ENCODE peak calls at places on chromosomes 11 and 22, in six cellular contexts. Q is K562, C is HCT116, T is endothelial cell of umbilical vein, Z is sigmoid colon, Y is breast epithelium. S is an unnamed sample. For H3K4me1, the result is how much of the 10 kb centered on the place peaks cover.

GRCh38 chr11:87934182-87934581 is 241.1 kb downstream of the RAB38 start:
- DNase-seq in Q (no peak), C (no peak), Y (no peak), T (no peak), Z (no peak), S (no peak)

GRCh38 chr11:116927163-116927772 is 89.8 kb upstream of the APOA1 start:
- DNase-seq in Z (no peak), C (no peak), Q (peak), Y (no peak), T (peak), S (no peak)

GRCh38 chr11:35390737-35391682 is 28.3 kb downstream of the SLC1A2 start:
- DNase-seq in Y (no peak), T (no peak), Z (no peak), C (no peak), Q (no peak), S (no peak)

GRCh38 chr11:34890089-34890488 is 26.1 kb downstream of the APIP start:
- DNase-seq in Y (no peak), T (peak), Z (no peak), C (no peak), Q (no peak), S (no peak)

GRCh38 chr11:38791346-38791961 is 2193.4 kb upstream of the RAG2 start:
- DNase-seq in T (peak), Q (peak), Z (no peak), C (peak), Y (no peak), S (no peak)

GRCh38 chr11:126265801-126266200 is 2.9 kb downstream of the SRPRA start:
- DNase-seq in T (peak), Y (no peak), C (no peak), Q (no peak), Z (no peak), S (no peak)

GRCh38 chr11:116731097-116731761 is 41.6 kb downstream of the BUD13 start:
- DNase-seq in Q (no peak), Y (peak), C (no peak), Z (no peak), T (no peak), S (peak)

GRCh38 chr11:58494096-58494495 is 13.8 kb downstream of the OR5B21 start:
- DNase-seq in Y (no peak), Q (no peak), T (no peak), Z (no peak), C (no peak), S (no peak)

GRCh38 chr11:62921201-62921572 is at the start of gene CHRM1:
- DNase-seq in C (no peak), Q (no peak), T (no peak), Z (no peak), Y (no peak), S (no peak)

GRCh38 chr22:38220163-38220562 is 18.4 kb downstream of the MAFF start:
- DNase-seq in Y (no peak), C (no peak), T (no peak), Z (no peak), Q (no peak), S (no peak)

GRCh38 chr11:14109742-14110141 is 147.2 kb downstream of the SPON1 start:
- DNase-seq in Y (no peak), C (no peak), Q (no peak), T (no peak), Z (no peak), S (no peak)

GRCh38 chr11:75557649-75558494 is 4.2 kb upstream of the SERPINH1 start:
- DNase-seq in T (peak), Y (no peak), Q (no peak), C (no peak), Z (peak), S (no peak)

GRCh38 chr11:10715571-10715970 is 22.0 kb upstream of the IRAG1 start:
- DNase-seq in Y (no peak), Q (no peak), Z (no peak), T (no peak), C (no peak), S (no peak)

GRCh38 chr11:72008728-72009127 is 10.0 kb downstream of the IL18BP start:
- DNase-seq in Y (peak), Z (no peak), Q (no peak), T (no peak), C (no peak), S (no peak)

GRCh38 chr11:10568486-10568941 is at the start of gene LYVE1:
- DNase-seq in Q (no peak), Y (no peak), T (peak), C (no peak), Z (peak), S (no peak)

GRCh38 chr11:1548221-1549070 is 23.6 kb downstream of the DUSP8 start:
- DNase-seq in C (peak), Y (peak), Z (peak), Q (no peak), T (peak), S (no peak)

GRCh38 chr11:726278-726915 is 20.4 kb downstream of the EPS8L2 start:
- DNase-seq in Q (peak), Z (peak), C (no peak), Y (peak), T (no peak), S (peak)

GRCh38 chr22:39954584-39955055 is 5.6 kb upstream of the TMA7B start:
- DNase-seq in Y (no peak), Z (no peak), T (no peak), Q (no peak), C (no peak), S (no peak)

GRCh38 chr11:112227002-112227401 is 774 bp downstream of the PTS start:
- DNase-seq in T (no peak), C (no peak), Q (peak), Y (no peak), Z (no peak), S (no peak)

GRCh38 chr11:13344818-13345217 is 67.2 kb downstream of the BMAL1 start:
- DNase-seq in Z (no peak), Q (no peak), C (no peak), Y (no peak), T (no peak), S (no peak)

GRCh38 chr11:2794419-2794795 is 91.2 kb downstream of the CDKN1C start:
- DNase-seq in Q (no peak), Y (peak), T (no peak), Z (peak), C (no peak), S (peak)

GRCh38 chr22:30841264-30841663 is 127.3 kb downstream of the MORC2 start:
- DNase-seq in C (no peak), Z (no peak), T (no peak), Q (no peak), Y (no peak), S (no peak)

GRCh38 chr22:17891427-17892167 is 117.3 kb upstream of the BID start:
- DNase-seq in C (no peak), Y (no peak), Z (no peak), Q (peak), T (no peak), S (no peak)

GRCh38 chr22:49948958-49949913 is 11.3 kb upstream of the PIM3 start:
- DNase-seq in Z (no peak), C (no peak), Y (peak), T (no peak), Q (no peak), S (no peak)

GRCh38 chr11:69007978-69008381 is 5.1 kb downstream of the MRGPRF start:
- DNase-seq in C (no peak), Y (no peak), Q (no peak), T (no peak), Z (peak), S (no peak)

GRCh38 chr11:69009441-69010211 is 3.4 kb downstream of the MRGPRF start:
- DNase-seq in Q (no peak), C (no peak), Y (no peak), Z (peak), T (no peak), S (peak)

GRCh38 chr11:69010361-69010891 is 2.6 kb downstream of the MRGPRF start:
- DNase-seq in Z (peak), Q (no peak), C (no peak), T (no peak), Y (no peak), S (no peak)

GRCh38 chr11:69006816-69007215 is 6.2 kb downstream of the MRGPRF start:
- DNase-seq in C (no peak), T (no peak), Y (no peak), Z (no peak), Q (no peak), S (peak)

GRCh38 chr11:69008774-69009440 is 4.1 kb downstream of the MRGPRF start:
- DNase-seq in T (peak), Q (peak), C (peak), Y (no peak), Z (peak), S (peak)
- TF ChIP-seq POLR2AphosphoS5 in T (no peak), Q (no peak), C (peak), Y (no peak), Z (peak), S (no peak)

GRCh38 chr11:11983427-11983826 is 25.0 kb downstream of the DKK3 start:
- DNase-seq in Q (no peak), Z (peak), C (no peak), T (no peak), Y (no peak), S (no peak)
- H3K4me1 ChIP-seq in Q (under half), Z (under half), C (under half), T (half or more), Y (under half), S (half or more)

DNA sequence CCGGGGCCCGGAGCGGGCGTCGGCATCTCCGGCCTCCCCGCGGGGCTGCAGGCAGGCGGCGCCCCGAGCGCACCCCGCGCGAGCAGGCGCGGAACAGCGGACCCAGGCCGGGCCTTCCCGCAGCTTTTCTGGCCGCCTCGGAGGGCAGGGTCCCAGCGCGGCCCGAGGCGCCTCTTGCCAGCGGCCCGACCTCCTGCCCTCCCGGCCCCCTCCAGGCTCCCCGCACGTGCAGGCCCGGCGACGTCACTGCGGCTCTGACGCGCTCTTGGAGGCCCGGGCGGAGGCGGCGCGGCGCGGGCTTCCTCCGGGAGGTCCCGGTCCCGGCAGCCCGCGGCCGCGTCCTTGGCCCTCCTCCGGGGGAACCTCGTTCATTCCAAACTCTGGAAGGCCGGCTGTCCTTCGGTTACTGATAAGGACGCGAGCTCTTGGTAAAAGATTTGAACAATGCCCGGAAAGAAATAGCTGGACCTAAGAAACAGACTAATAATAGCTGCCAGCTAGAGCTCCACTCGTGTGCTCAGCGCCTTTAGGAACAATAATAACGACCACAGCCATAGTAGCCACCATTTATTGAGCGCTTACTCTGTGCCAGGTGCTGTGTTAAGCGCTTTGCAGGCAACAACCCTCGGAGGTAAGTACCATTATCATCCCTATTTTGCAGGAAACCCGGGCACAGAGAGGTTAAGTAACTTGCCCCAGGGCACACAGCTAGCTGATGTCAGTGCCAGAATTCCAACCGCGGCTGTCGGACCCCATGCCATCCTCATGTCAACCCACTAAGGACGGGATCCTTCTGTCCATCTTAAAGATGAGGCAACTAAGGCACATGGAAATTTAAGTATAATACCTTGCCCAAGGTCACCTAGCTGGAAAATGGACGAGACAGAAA is 39.1 kb upstream of the CREB3L1 start:
- DNase-seq in C (no peak), T (peak), Q (peak), Y (no peak), Z (peak), S (peak)
- TF ChIP-seq POLR2AphosphoS5 in C (peak), T (no peak), Q (no peak), Y (no peak), Z (peak), S (no peak)

GRCh38 chr11:94738746-94739145 is 29.4 kb upstream of the AMOTL1 start:
- DNase-seq in C (no peak), Z (no peak), T (no peak), Y (no peak), Q (no peak), S (no peak)
- H3K4me1 ChIP-seq in C (under half), Z (under half), T (under half), Y (under half), Q (under half), S (under half)

DNA sequence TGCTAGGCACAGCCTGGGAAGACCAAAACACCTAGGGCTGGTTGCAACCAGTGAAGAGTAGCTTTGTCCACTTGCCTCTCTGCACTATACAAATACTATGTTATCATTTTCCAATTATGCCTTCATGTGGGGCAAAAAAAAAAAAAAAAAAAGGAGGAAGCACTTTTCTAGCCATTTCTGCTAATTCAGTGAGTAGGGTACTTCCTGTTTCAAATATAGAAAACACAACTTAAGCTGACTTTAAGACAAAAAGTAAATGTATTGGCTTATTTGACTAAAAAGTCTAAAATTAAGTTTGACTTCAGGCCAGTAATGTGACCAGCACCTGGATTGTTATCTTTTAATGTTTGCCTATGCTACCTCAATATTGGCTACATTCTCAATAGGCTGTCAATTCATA is 15.3 kb downstream of the CCDC73 start:
- DNase-seq in C (no peak), Q (no peak), T (no peak), Y (no peak), Z (no peak), S (no peak)
- TF ChIP-seq POLR2AphosphoS5 in C (no peak), Q (no peak), T (no peak), Y (no peak), Z (no peak), S (no peak)

GRCh38 chr22:25940479-25940878 is 198.5 kb downstream of the MYO18B start:
- DNase-seq in Q (no peak), Y (no peak), Z (no peak), T (no peak), C (no peak), S (no peak)
- H3K4me1 ChIP-seq in Q (under half), Y (under half), Z (under half), T (under half), C (under half), S (under half)

DNA sequence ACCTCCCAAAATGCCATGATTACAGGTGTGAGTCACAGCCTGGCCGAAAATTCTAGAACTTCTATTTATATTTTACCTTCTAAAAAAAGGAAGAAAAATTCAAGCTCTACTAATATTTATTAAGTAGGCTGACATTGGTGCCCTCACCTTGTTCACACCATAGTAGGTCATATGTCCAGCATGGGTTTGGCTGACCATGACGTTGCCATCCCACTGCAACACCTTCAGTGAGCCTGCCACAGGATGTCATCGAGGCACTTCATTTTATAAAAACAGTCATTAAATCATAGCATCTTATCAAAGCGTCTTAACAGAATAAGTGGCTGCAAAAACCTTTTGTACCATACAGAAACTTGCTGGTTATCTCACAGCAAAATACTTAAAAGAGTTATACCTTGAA is 58.3 kb downstream of the LRRC32 start:
- DNase-seq in C (no peak), Y (no peak), Z (no peak), Q (no peak), T (no peak), S (no peak)
- TF ChIP-seq POLR2AphosphoS5 in C (no peak), Y (no peak), Z (no peak), Q (no peak), T (no peak), S (no peak)